ENCODE peak calls at places on chromosomes 13 and 19, in nine cellular contexts. F is fibroblast of lung, G is GM23248, B is H1, L is HCT116, K is PC-9, M is mammary epithelial cell, O is SK-N-SH, I is astrocyte. R is an unnamed sample.
A peak's percentile ranks its signal among the peaks of the same experiment; 100 is the strongest.

GRCh38 chr19:3547301-3547731 is 8.3 kb downstream of the TEKTIP1 start:
- DNase-seq in I (no peak), F (no peak), L (no peak), B (no peak), G (peak; percentile 53), M (no peak), K (no peak), O (peak; percentile 79), R (no peak)

GRCh38 chr13:110210604-110210985 is 96.4 kb downstream of the COL4A1 start:
- DNase-seq in O (no peak), K (no peak), B (no peak), I (no peak), L (no peak), F (no peak), M (no peak), G (no peak), R (no peak)

GRCh38 chr13:42181381-42181953 is 90.5 kb upstream of the AKAP11 start:
- DNase-seq in I (no peak), B (no peak), F (no peak), G (no peak), L (no peak), K (no peak), M (no peak), O (peak; percentile 11), R (no peak)

GRCh38 chr13:87384099-87384498 is 287.1 kb upstream of the SLITRK5 start:
- DNase-seq in O (no peak), M (no peak), B (no peak), I (no peak), F (no peak), G (no peak), L (no peak), K (no peak), R (no peak)

GRCh38 chr13:38542601-38543000 is 144.3 kb upstream of the FREM2 start:
- DNase-seq in G (peak; percentile 52), M (peak; percentile 63), K (peak; percentile 17), F (no peak), I (peak; percentile 4), L (no peak), O (no peak), B (no peak), R (no peak)

GRCh38 chr19:42282810-42283247 is 13.8 kb downstream of the CIC start:
- DNase-seq in K (no peak), M (no peak), F (no peak), L (no peak), B (no peak), O (no peak), G (no peak), I (no peak), R (no peak)

GRCh38 chr13:40549500-40550094 is 116.8 kb downstream of the FOXO1 start:
- DNase-seq in K (no peak), O (no peak), M (no peak), L (no peak), G (peak; percentile 38), B (no peak), F (no peak), I (peak; percentile 59), R (no peak)

GRCh38 chr13:75123428-75123827 is 358.5 kb downstream of the TBC1D4 start:
- DNase-seq in G (no peak), K (no peak), I (no peak), B (no peak), O (no peak), M (no peak), F (no peak), L (no peak), R (no peak)

GRCh38 chr19:35140898-35141626 is 2.0 kb upstream of the FXYD7 start:
- DNase-seq in B (peak; percentile 86), I (peak; percentile 58), G (peak; percentile 92), K (peak; percentile 95), L (peak; percentile 83), M (peak; percentile 88), O (peak; percentile 100), F (peak; percentile 85), R (peak; percentile 79)

GRCh38 chr19:14477417-14478112 is 2.4 kb upstream of the PTGER1 start:
- DNase-seq in I (no peak), B (no peak), L (no peak), K (no peak), F (peak; percentile 73), O (peak; percentile 74), G (no peak), M (no peak), R (no peak)

GRCh38 chr13:110388141-110388943 is 81.3 kb downstream of the COL4A2 start:
- DNase-seq in F (peak; percentile 86), O (peak; percentile 47), B (no peak), G (peak; percentile 75), K (peak; percentile 69), L (no peak), I (peak; percentile 87), M (peak; percentile 58), R (no peak)

GRCh38 chr19:50728084-50728737 is 5.0 kb downstream of the CLEC11A start:
- DNase-seq in M (peak; percentile 47), F (peak; percentile 73), G (peak; percentile 77), L (no peak), B (peak; percentile 89), I (no peak), K (no peak), O (peak; percentile 79), R (peak; percentile 86)

GRCh38 chr19:3670796-3671679 is 29.2 kb downstream of the PIP5K1C start:
- DNase-seq in I (peak; percentile 54), O (no peak), L (no peak), F (peak; percentile 88), M (no peak), G (peak; percentile 85), B (no peak), K (no peak), R (peak; percentile 84)

GRCh38 chr19:49710372-49710951 is 19.5 kb downstream of the CPT1C start:
- DNase-seq in G (peak; percentile 82), L (peak; percentile 48), M (no peak), F (peak; percentile 49), K (no peak), I (peak; percentile 50), B (no peak), O (no peak), R (no peak)

GRCh38 chr19:55644191-55644833 is 863 bp downstream of the ZNF581 start:
- DNase-seq in O (peak; percentile 9), K (no peak), F (no peak), I (no peak), B (no peak), L (no peak), G (no peak), M (no peak), R (no peak)

GRCh38 chr19:608155-609000 is 18.7 kb downstream of the HCN2 start:
- DNase-seq in O (peak; percentile 88), M (no peak), K (no peak), F (no peak), I (no peak), B (no peak), G (no peak), L (no peak), R (no peak)

GRCh38 chr19:48754950-48755645 is at the start of gene FGF21:
- DNase-seq in K (no peak), F (no peak), M (no peak), L (no peak), I (no peak), B (no peak), G (no peak), O (no peak), R (no peak)

GRCh38 chr13:69601661-69602060 is 506.0 kb upstream of the ATXN8OS start:
- DNase-seq in M (no peak), G (no peak), L (no peak), I (no peak), B (no peak), F (no peak), O (no peak), K (no peak), R (no peak)

GRCh38 chr13:83876546-83876945 is 5.7 kb downstream of the SLITRK1 start:
- DNase-seq in M (no peak), I (no peak), O (no peak), K (no peak), B (no peak), L (no peak), F (no peak), G (no peak), R (no peak)
- H3K79me2 ChIP-seq in M (no peaks in the 10 kb centered on the region), I (no peaks in the 10 kb centered on the region), O (no peaks in the 10 kb centered on the region), K (no peaks in the 10 kb centered on the region), B (no peaks in the 10 kb centered on the region), L (no peaks in the 10 kb centered on the region), F (no peaks in the 10 kb centered on the region), G (no peaks in the 10 kb centered on the region), R (no peaks in the 10 kb centered on the region)

DNA sequence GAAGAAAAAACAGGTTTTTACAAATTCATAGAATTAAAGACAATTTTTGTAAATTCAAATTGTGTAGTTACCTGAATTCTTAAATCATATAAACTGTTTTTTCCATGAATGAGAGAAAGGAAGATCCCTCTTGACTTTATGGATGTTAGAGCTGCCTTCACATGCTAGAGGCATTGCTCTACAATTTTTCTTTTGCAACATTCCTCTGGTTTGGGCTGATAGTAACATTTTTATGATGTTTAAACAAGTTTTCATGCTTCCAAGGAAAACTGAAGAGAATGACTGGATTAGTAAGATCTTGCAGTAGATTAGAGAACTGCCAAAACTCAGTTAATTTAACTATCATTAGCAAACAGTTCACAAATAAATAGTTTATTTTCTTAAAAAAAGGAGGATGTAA is 250.6 kb downstream of the GPC6 start:
- DNase-seq in K (no peak), I (peak; percentile 39), F (no peak), G (peak; percentile 26), M (no peak), B (no peak), L (no peak), O (no peak), R (no peak)
- H3K79me2 ChIP-seq in K (no peaks in the 10 kb centered on the region), I (peaks cover 6% of the 10 kb centered on the region), F (no peaks in the 10 kb centered on the region), G (no peaks in the 10 kb centered on the region), M (no peaks in the 10 kb centered on the region), B (no peaks in the 10 kb centered on the region), L (no peaks in the 10 kb centered on the region), O (no peaks in the 10 kb centered on the region), R (no peaks in the 10 kb centered on the region)

GRCh38 chr13:102940770-102941169 is 94.9 kb downstream of the ERCC5 start:
- DNase-seq in O (no peak), I (no peak), M (no peak), B (no peak), L (no peak), G (no peak), K (no peak), F (no peak), R (no peak)
- H3K79me2 ChIP-seq in O (no peaks in the 10 kb centered on the region), I (no peaks in the 10 kb centered on the region), M (no peaks in the 10 kb centered on the region), B (no peaks in the 10 kb centered on the region), L (no peaks in the 10 kb centered on the region), G (no peaks in the 10 kb centered on the region), K (no peaks in the 10 kb centered on the region), F (no peaks in the 10 kb centered on the region), R (no peaks in the 10 kb centered on the region)

DNA sequence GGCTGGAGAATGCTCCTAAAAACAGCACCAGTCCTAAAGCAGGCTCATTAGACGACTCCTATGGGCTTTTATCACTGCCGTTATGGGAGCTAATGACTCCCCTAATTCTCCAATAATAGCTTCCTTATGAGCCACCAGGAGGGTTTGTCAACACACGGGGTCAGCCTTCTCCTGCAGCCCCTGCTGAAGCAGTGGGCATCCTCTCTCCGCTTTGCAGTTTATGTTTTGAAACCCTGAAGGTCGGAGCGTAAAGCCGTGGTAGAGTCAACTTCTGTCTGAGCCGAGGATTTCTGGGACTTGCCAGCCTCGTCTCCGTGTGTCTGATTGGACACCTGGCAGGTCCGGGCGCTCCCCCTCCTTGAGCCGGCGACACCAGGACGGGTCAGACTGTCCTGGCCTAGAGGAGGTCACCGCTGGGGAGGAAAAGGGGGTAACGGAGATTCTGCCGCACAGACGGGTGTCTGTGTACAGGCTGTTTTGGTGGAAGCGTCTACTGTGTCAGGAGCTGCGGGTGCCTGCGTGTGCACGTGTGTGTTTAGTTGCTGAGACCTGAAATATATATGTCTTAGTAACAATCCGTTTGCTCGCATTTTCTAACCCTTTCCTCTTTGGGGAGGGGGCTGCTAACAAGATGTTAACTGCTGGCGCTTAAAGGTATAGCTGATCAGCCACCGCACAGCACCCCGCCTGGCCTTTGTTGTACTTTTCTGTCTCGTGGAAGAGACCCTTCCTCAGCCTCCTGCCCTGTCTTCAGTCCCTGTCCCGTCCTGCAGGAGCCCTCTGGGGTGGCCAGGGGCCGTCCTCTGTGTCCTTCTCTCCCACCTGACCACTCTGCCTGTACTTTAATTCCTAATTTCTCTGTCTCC is 1.9 kb downstream of the KDM4B start:
- DNase-seq in L (no peak), K (no peak), O (peak; percentile 64), M (peak; percentile 44), B (no peak), G (peak; percentile 56), F (peak; percentile 28), I (no peak), R (peak; percentile 43)
- H3K79me2 ChIP-seq in L (peaks cover 49% of the 10 kb centered on the region), K (peaks cover 45% of the 10 kb centered on the region), O (peaks cover 64% of the 10 kb centered on the region), M (peaks cover 66% of the 10 kb centered on the region), B (peaks cover 48% of the 10 kb centered on the region), G (peaks cover 65% of the 10 kb centered on the region), F (peaks cover 52% of the 10 kb centered on the region), I (peaks cover 62% of the 10 kb centered on the region), R (peaks cover 42% of the 10 kb centered on the region)

R was measured in endothelial cell of umbilical vein.